ENCODE peak calls at places on chromosomes 16 and 17, in five cellular contexts. P is GM23338, F is cardiac muscle cell, Y is thoracic aorta, D is neuronal stem cell. Z is an unnamed sample. For H3K4me1, the result is how much of the 10 kb centered on the place peaks cover.

GRCh38 chr16:86775401-86775985 is 197.1 kb downstream of the FOXL1 start:
- DNase-seq in P (peak), F (no peak), Y (no peak), D (no peak), Z (no peak)

GRCh38 chr16:67000384-67001158 is 12.2 kb downstream of the CES4A start:
- DNase-seq in P (peak), F (peak), Y (no peak), D (no peak), Z (peak)

GRCh38 chr17:4509923-4510614 is 11.4 kb downstream of the SPNS2 start:
- DNase-seq in P (no peak), F (no peak), Y (peak), D (no peak), Z (no peak)

GRCh38 chr17:44043326-44043725 is 23.1 kb downstream of the LSM12 start:
- DNase-seq in P (no peak), F (no peak), Y (no peak), D (no peak), Z (no peak)

GRCh38 chr17:29444589-29444988 is 54.4 kb downstream of the TAOK1 start:
- DNase-seq in P (no peak), F (no peak), Y (no peak), D (no peak), Z (no peak)

GRCh38 chr17:1462164-1463112 is 6.4 kb upstream of the CRK start:
- DNase-seq in P (no peak), F (no peak), Y (no peak), D (no peak), Z (peak)

GRCh38 chr17:67068999-67069398 is 24.6 kb downstream of the CACNG1 start:
- DNase-seq in P (no peak), F (peak), Y (no peak), D (no peak), Z (no peak)

GRCh38 chr17:73166731-73167581 is 2.1 kb downstream of the SSTR2 start:
- DNase-seq in P (no peak), F (no peak), Y (no peak), D (no peak), Z (no peak)

GRCh38 chr16:65494080-65494479 is 372.2 kb upstream of the CDH11 start:
- DNase-seq in P (no peak), F (no peak), Y (no peak), D (no peak), Z (no peak)

GRCh38 chr17:17849863-17850373 is 13.1 kb upstream of the SREBF1 start:
- DNase-seq in P (peak), F (peak), Y (no peak), D (no peak), Z (no peak)

GRCh38 chr16:57113042-57113453 is 20.7 kb downstream of the CPNE2 start:
- DNase-seq in P (no peak), F (no peak), Y (no peak), D (no peak), Z (no peak)

GRCh38 chr16:19524356-19524865 is 669 bp downstream of the CCP110 start:
- DNase-seq in P (peak), F (peak), Y (no peak), D (peak), Z (no peak)

GRCh38 chr16:88484505-88485365 is 31.7 kb downstream of the ZFPM1 start:
- DNase-seq in P (no peak), F (no peak), Y (no peak), D (no peak), Z (no peak)

GRCh38 chr17:55265434-55266021 is 768 bp downstream of the HLF start:
- DNase-seq in P (peak), F (no peak), Y (no peak), D (no peak), Z (peak)

GRCh38 chr17:72984145-72984924 is 108.2 kb downstream of the SLC39A11 start:
- DNase-seq in P (no peak), F (no peak), Y (no peak), D (no peak), Z (no peak)

GRCh38 chr16:28326881-28327610 is 34.7 kb downstream of the SBK1 start:
- DNase-seq in P (peak), F (peak), Y (no peak), D (no peak), Z (peak)

GRCh38 chr17:35540589-35541404 is 3.3 kb upstream of the SLFN12L start:
- DNase-seq in P (no peak), F (no peak), Y (no peak), D (no peak), Z (no peak)

GRCh38 chr16:4924593-4925378 is 12.2 kb downstream of the PPL start:
- DNase-seq in P (peak), F (no peak), Y (no peak), D (no peak), Z (peak)

GRCh38 chr16:87198328-87198731 is 118.9 kb downstream of the C16orf95 start:
- DNase-seq in P (peak), F (no peak), Y (no peak), D (no peak), Z (no peak)

GRCh38 chr17:27481327-27481726 is 25.1 kb downstream of the KSR1 start:
- DNase-seq in P (no peak), F (no peak), Y (no peak), D (no peak), Z (no peak)

GRCh38 chr16:1159973-1160772 is 7.3 kb downstream of the CACNA1H start:
- DNase-seq in P (no peak), F (peak), Y (no peak), D (no peak), Z (peak)

GRCh38 chr16:84754353-84754856 is 54.6 kb downstream of the USP10 start:
- DNase-seq in P (peak), F (peak), Y (peak), D (peak), Z (no peak)

GRCh38 chr16:70674221-70675014 is 11.4 kb downstream of the MTSS2 start:
- DNase-seq in P (no peak), F (no peak), Y (no peak), D (no peak), Z (no peak)

GRCh38 chr16:65600629-65601028 is 478.8 kb upstream of the CDH11 start:
- DNase-seq in P (no peak), F (no peak), Y (no peak), D (no peak), Z (no peak)

GRCh38 chr16:84735846-84736586 is 36.2 kb downstream of the USP10 start:
- DNase-seq in P (no peak), F (no peak), Y (no peak), D (no peak), Z (no peak)

GRCh38 chr17:40922239-40922638 is 15.2 kb downstream of the KRT23 start:
- DNase-seq in P (no peak), F (no peak), Y (no peak), D (no peak), Z (no peak)

GRCh38 chr17:37516131-37516561 is 26.5 kb downstream of the DUSP14 start:
- DNase-seq in P (no peak), F (peak), Y (no peak), D (no peak), Z (no peak)

GRCh38 chr17:10370209-10370608 is 2.6 kb downstream of the MYH13 start:
- DNase-seq in P (no peak), F (no peak), Y (no peak), D (no peak), Z (no peak)

GRCh38 chr17:37506678-37507077 is 17.0 kb downstream of the DUSP14 start:
- DNase-seq in P (peak), F (peak), Y (no peak), D (peak), Z (no peak)

GRCh38 chr17:39782481-39782880 is 44.7 kb downstream of the GRB7 start:
- DNase-seq in P (no peak), F (no peak), Y (no peak), D (no peak), Z (no peak)

GRCh38 chr17:41687828-41688640 is 651 bp upstream of the EIF1 start:
- DNase-seq in P (peak), F (peak), Y (no peak), D (no peak), Z (peak)

GRCh38 chr17:62660629-62661118 is 33.2 kb downstream of the MRC2 start:
- DNase-seq in P (no peak), F (no peak), Y (no peak), D (no peak), Z (no peak)

GRCh38 chr16:87490091-87490798 is 2.6 kb downstream of the ZCCHC14 start:
- DNase-seq in P (no peak), F (no peak), Y (no peak), D (no peak), Z (no peak)

GRCh38 chr17:46916211-46916610 is 6.7 kb upstream of the GOSR2 start:
- DNase-seq in P (no peak), F (no peak), Y (no peak), D (no peak), Z (no peak)

GRCh38 chr17:75406222-75406615 is 741 bp upstream of the GRB2 start:
- DNase-seq in P (no peak), F (no peak), Y (no peak), D (no peak), Z (no peak)

GRCh38 chr16:17222756-17223411 is 247.9 kb downstream of the XYLT1 start:
- DNase-seq in P (peak), F (peak), Y (no peak), D (no peak), Z (no peak)

GRCh38 chr16:50587543-50587942 is 39.3 kb downstream of the NKD1 start:
- DNase-seq in P (no peak), F (no peak), Y (no peak), D (no peak), Z (no peak)

GRCh38 chr17:77736721-77737120 is 221.8 kb upstream of the TNRC6C start:
- DNase-seq in P (no peak), F (no peak), Y (no peak), D (no peak), Z (no peak)
- H3K4me1 ChIP-seq in P (under half), F (under half), Y (under half), D (under half), Z (under half)

GRCh38 chr17:60602871-60603270 is 2.9 kb downstream of the PPM1D start:
- DNase-seq in P (no peak), F (no peak), Y (no peak), D (no peak), Z (no peak)

GRCh38 chr17:60601443-60602384 is 1.7 kb downstream of the PPM1D start:
- DNase-seq in P (peak), F (peak), Y (no peak), D (peak), Z (no peak)

GRCh38 chr17:60604686-60605334 is 4.8 kb downstream of the PPM1D start:
- DNase-seq in P (no peak), F (no peak), Y (peak), D (no peak), Z (no peak)

GRCh38 chr17:60602385-60602742 is 2.4 kb downstream of the PPM1D start:
- DNase-seq in P (no peak), F (no peak), Y (no peak), D (no peak), Z (no peak)

GRCh38 chr17:60606036-60606435 is 6.0 kb downstream of the PPM1D start:
- DNase-seq in P (no peak), F (no peak), Y (no peak), D (no peak), Z (no peak)
- H3K4me1 ChIP-seq in P (under half), F (under half), Y (under half), D (under half), Z (under half)

DNA sequence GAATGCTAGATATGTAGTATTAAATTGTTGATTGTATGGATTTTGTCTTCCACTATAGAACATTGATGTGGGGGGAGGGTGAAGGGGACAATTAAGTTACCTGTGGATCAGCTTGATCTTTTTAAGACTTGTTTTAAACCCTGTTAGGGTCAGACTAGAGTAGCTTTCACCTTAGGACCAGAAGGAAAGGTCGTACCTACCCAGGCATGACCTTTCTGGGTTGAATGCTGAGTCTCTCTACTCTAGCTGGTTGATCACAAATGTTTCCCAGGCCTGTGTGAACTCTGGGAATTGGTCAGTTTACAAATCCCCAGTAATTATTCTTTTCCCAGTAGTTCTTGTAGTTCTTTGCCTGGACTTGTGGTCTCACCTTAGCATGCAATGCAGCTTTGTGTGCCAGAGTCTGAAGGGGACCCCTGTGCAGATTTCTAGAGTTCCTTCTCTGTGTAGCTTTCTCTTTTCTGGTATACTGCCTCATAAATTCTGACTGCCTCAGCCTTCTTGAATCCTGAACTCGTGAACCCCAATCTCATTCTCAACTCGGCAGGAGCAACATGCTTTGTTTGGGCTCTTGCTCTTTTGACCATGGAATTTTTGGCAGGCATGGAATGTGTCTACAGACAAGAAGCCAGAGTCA is 54.0 kb downstream of the VMP1 start:
- DNase-seq in P (peak), F (peak), Y (no peak), D (peak), Z (no peak)
- H3K4me1 ChIP-seq in P (under half), F (under half), Y (under half), D (under half), Z (under half)

DNA sequence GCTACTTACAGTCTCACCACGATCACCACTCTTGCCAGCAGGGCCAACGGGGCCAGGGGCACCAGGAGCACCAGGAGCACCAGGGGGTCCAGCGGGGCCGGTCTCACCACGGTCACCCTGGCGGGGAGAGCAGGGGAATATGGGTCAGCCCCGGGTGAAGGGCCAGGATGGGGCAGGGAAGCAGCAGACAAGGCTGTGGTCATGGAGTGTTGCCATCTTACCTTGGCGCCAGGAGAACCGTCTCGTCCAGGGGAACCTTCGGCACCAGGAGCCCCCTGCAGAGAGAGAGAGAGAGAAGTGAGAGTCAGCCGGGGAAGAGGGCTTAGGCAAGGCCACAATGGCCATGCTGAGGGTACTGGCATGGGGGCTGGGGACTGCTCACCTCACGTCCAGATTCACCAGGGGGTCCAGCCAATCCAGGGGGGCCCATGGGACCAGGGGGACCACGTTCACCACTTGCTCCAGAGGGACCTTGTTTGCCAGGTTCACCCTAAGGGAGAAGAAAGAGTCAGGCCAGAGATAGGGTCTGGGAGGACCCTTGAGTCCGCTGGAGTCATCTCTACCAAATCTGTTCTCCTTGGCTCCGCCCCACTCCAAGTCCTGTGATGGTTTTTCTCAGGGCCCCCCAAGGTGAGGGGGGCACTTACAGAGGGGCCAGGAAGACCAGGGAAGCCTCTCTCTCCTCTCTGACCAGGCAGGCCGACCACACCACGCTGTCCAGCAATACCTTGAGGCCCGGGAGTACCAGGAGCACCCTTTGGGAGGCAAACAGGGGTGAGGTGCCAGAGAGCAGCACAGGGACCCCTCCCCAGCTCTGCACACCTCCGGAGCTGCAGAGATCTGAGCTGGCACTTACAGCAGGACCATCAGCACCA is 12.7 kb downstream of the COL1A1 start:
- DNase-seq in P (no peak), F (no peak), Y (no peak), D (no peak), Z (no peak)
- H3K4me1 ChIP-seq in P (under half), F (under half), Y (under half), D (under half), Z (under half)

GRCh38 chr17:49748791-49749190 is 15.1 kb downstream of the FAM117A start:
- DNase-seq in P (no peak), F (no peak), Y (no peak), D (no peak), Z (no peak)
- H3K4me1 ChIP-seq in P (under half), F (under half), Y (under half), D (under half), Z (under half)

Z was measured in pancreas.